ENCODE peak calls at places on chromosomes 2 and 18, in five cellular contexts. One of them, this sample, is unnamed.

GRCh38 chr2:92074549-92074898 is 2796.7 kb upstream of the TEKT4 start:
- DNase-seq in right atrium auricular region: no peak
- DNase-seq in pancreas: peak
- DNase-seq in HCT116: no peak
- DNase-seq in thoracic aorta: no peak
- DNase-seq in this sample: no peak

GRCh38 chr2:21966139-21966538 is 842.4 kb downstream of the TDRD15 start:
- DNase-seq in right atrium auricular region: no peak
- DNase-seq in pancreas: no peak
- DNase-seq in HCT116: no peak
- DNase-seq in thoracic aorta: no peak
- DNase-seq in this sample: no peak

GRCh38 chr2:7703523-7704144 is 786.4 kb downstream of the RNF144A start:
- DNase-seq in right atrium auricular region: no peak
- DNase-seq in pancreas: no peak
- DNase-seq in HCT116: no peak
- DNase-seq in thoracic aorta: no peak
- DNase-seq in this sample: no peak

GRCh38 chr2:114442545-114442944 is at the start of gene DPP10:
- DNase-seq in right atrium auricular region: no peak
- DNase-seq in pancreas: peak
- DNase-seq in HCT116: no peak
- DNase-seq in thoracic aorta: no peak
- DNase-seq in this sample: no peak

GRCh38 chr2:241992753-241993152 is 123.2 kb downstream of the RTP5 start:
- DNase-seq in right atrium auricular region: no peak
- DNase-seq in pancreas: no peak
- DNase-seq in HCT116: no peak
- DNase-seq in thoracic aorta: no peak
- DNase-seq in this sample: no peak

GRCh38 chr18:13216092-13216582 is 2.4 kb upstream of the LDLRAD4 start:
- DNase-seq in right atrium auricular region: peak
- DNase-seq in pancreas: peak
- DNase-seq in HCT116: peak
- DNase-seq in thoracic aorta: no peak
- DNase-seq in this sample: no peak

GRCh38 chr2:163314712-163315111 is 421.1 kb downstream of the FIGN start:
- DNase-seq in right atrium auricular region: no peak
- DNase-seq in pancreas: no peak
- DNase-seq in HCT116: no peak
- DNase-seq in thoracic aorta: no peak
- DNase-seq in this sample: no peak

GRCh38 chr18:42310956-42311355 is 355.9 kb downstream of the PIK3C3 start:
- DNase-seq in right atrium auricular region: peak
- DNase-seq in pancreas: no peak
- DNase-seq in HCT116: no peak
- DNase-seq in thoracic aorta: no peak
- DNase-seq in this sample: no peak

GRCh38 chr18:10113156-10114022 is 199.6 kb downstream of the VAPA start:
- DNase-seq in right atrium auricular region: no peak
- DNase-seq in pancreas: no peak
- DNase-seq in HCT116: no peak
- DNase-seq in thoracic aorta: no peak
- DNase-seq in this sample: no peak

GRCh38 chr2:64157792-64158191 is 13.6 kb upstream of the PELI1 start:
- DNase-seq in right atrium auricular region: no peak
- DNase-seq in pancreas: no peak
- DNase-seq in HCT116: no peak
- DNase-seq in thoracic aorta: no peak
- DNase-seq in this sample: no peak

GRCh38 chr18:35189510-35189909 is 51.3 kb upstream of the ZNF397 start:
- DNase-seq in right atrium auricular region: no peak
- DNase-seq in pancreas: no peak
- DNase-seq in HCT116: no peak
- DNase-seq in thoracic aorta: no peak
- DNase-seq in this sample: no peak

GRCh38 chr2:197515277-197515797 is 529 bp upstream of the MOB4 start:
- DNase-seq in right atrium auricular region: no peak
- DNase-seq in pancreas: no peak
- DNase-seq in HCT116: peak
- DNase-seq in thoracic aorta: no peak
- DNase-seq in this sample: no peak

GRCh38 chr2:226411727-226412360 is 387.8 kb downstream of the IRS1 start:
- DNase-seq in right atrium auricular region: no peak
- DNase-seq in pancreas: no peak
- DNase-seq in HCT116: peak
- DNase-seq in thoracic aorta: no peak
- DNase-seq in this sample: no peak

GRCh38 chr2:128491845-128492244 is 173.2 kb upstream of the HS6ST1 start:
- DNase-seq in right atrium auricular region: no peak
- DNase-seq in pancreas: no peak
- DNase-seq in HCT116: no peak
- DNase-seq in thoracic aorta: no peak
- DNase-seq in this sample: no peak

GRCh38 chr2:133718688-133719201 is 150.5 kb upstream of the NCKAP5 start:
- DNase-seq in right atrium auricular region: peak
- DNase-seq in pancreas: no peak
- DNase-seq in HCT116: no peak
- DNase-seq in thoracic aorta: no peak
- DNase-seq in this sample: no peak

GRCh38 chr2:140892429-140892828 is 1238.4 kb downstream of the LRP1B start:
- DNase-seq in right atrium auricular region: no peak
- DNase-seq in pancreas: no peak
- DNase-seq in HCT116: no peak
- DNase-seq in thoracic aorta: no peak
- DNase-seq in this sample: no peak

GRCh38 chr2:140893685-140894084 is 1237.1 kb downstream of the LRP1B start:
- DNase-seq in right atrium auricular region: no peak
- DNase-seq in pancreas: no peak
- DNase-seq in HCT116: no peak
- DNase-seq in thoracic aorta: no peak
- DNase-seq in this sample: no peak

GRCh38 chr2:140895378-140895777 is 1235.4 kb downstream of the LRP1B start:
- DNase-seq in right atrium auricular region: no peak
- DNase-seq in pancreas: no peak
- DNase-seq in HCT116: no peak
- DNase-seq in thoracic aorta: no peak
- DNase-seq in this sample: no peak

GRCh38 chr2:140892911-140893637 is 1237.7 kb downstream of the LRP1B start:
- DNase-seq in right atrium auricular region: no peak
- DNase-seq in pancreas: no peak
- DNase-seq in HCT116: no peak
- DNase-seq in thoracic aorta: no peak
- DNase-seq in this sample: no peak

DNA sequence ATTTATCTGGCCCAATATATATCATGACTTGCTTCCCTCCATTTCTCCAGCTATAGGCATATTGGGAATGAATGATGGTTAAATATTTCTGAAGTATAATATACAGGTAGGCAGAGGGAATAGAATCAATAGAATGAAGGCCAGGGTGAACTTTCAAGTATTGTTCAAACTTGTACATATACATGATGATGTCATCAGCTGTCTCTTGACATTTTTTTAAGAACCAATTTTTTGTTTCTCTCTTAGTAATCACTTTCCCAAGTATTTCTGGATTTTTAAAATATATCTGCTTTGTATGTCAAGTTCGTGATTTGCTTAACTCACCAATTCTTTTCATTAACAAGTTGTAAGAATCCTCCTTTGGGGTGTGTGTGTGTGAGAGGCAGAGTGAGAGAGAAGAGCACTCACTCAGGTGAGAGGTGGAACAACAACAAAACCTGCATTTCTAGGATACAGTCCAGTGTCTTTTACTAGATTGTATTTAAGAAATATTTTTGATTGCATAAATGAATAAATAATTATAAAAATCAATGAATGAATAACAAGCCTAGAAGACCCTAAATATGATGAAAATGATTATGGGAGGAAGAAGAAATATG is 1239.1 kb downstream of the LRP1B start:
- DNase-seq in right atrium auricular region: no peak
- DNase-seq in pancreas: no peak
- DNase-seq in HCT116: no peak
- DNase-seq in thoracic aorta: no peak
- DNase-seq in this sample: no peak
- TF ChIP-seq CTCF in right atrium auricular region: no peak
- TF ChIP-seq CTCF in pancreas: no peak
- TF ChIP-seq CTCF in HCT116: peak
- TF ChIP-seq CTCF in thoracic aorta: no peak
- TF ChIP-seq CTCF in this sample: no peak

GRCh38 chr2:217466104-217466503 is 536.7 kb downstream of the TNS1 start:
- DNase-seq in right atrium auricular region: no peak
- DNase-seq in pancreas: no peak
- DNase-seq in HCT116: no peak
- DNase-seq in thoracic aorta: no peak
- DNase-seq in this sample: no peak

GRCh38 chr2:217467331-217467730 is 535.5 kb downstream of the TNS1 start:
- DNase-seq in right atrium auricular region: no peak
- DNase-seq in pancreas: no peak
- DNase-seq in HCT116: no peak
- DNase-seq in thoracic aorta: no peak
- DNase-seq in this sample: no peak

GRCh38 chr2:217466799-217467198 is 536.0 kb downstream of the TNS1 start:
- DNase-seq in right atrium auricular region: no peak
- DNase-seq in pancreas: no peak
- DNase-seq in HCT116: no peak
- DNase-seq in thoracic aorta: no peak
- DNase-seq in this sample: no peak

GRCh38 chr2:217469203-217469810 is 533.5 kb downstream of the TNS1 start:
- DNase-seq in right atrium auricular region: no peak
- DNase-seq in pancreas: no peak
- DNase-seq in HCT116: no peak
- DNase-seq in thoracic aorta: no peak
- DNase-seq in this sample: no peak

GRCh38 chr2:217468042-217468441 is 534.8 kb downstream of the TNS1 start:
- DNase-seq in right atrium auricular region: no peak
- DNase-seq in pancreas: no peak
- DNase-seq in HCT116: no peak
- DNase-seq in thoracic aorta: no peak
- DNase-seq in this sample: no peak
- TF ChIP-seq CTCF in right atrium auricular region: no peak
- TF ChIP-seq CTCF in pancreas: no peak
- TF ChIP-seq CTCF in HCT116: peak
- TF ChIP-seq CTCF in thoracic aorta: no peak
- TF ChIP-seq CTCF in this sample: no peak

GRCh38 chr2:231308631-231309414 is 86.7 kb upstream of the B3GNT7 start:
- DNase-seq in right atrium auricular region: peak
- DNase-seq in pancreas: no peak
- DNase-seq in HCT116: no peak
- DNase-seq in thoracic aorta: no peak
- DNase-seq in this sample: no peak

GRCh38 chr2:231308219-231308618 is 87.3 kb upstream of the B3GNT7 start:
- DNase-seq in right atrium auricular region: peak
- DNase-seq in pancreas: no peak
- DNase-seq in HCT116: no peak
- DNase-seq in thoracic aorta: no peak
- DNase-seq in this sample: no peak

GRCh38 chr2:231306791-231307440 is 88.6 kb upstream of the B3GNT7 start:
- DNase-seq in right atrium auricular region: peak
- DNase-seq in pancreas: no peak
- DNase-seq in HCT116: no peak
- DNase-seq in thoracic aorta: no peak
- DNase-seq in this sample: no peak

GRCh38 chr2:231315896-231316295 is 79.6 kb upstream of the B3GNT7 start:
- DNase-seq in right atrium auricular region: no peak
- DNase-seq in pancreas: no peak
- DNase-seq in HCT116: no peak
- DNase-seq in thoracic aorta: no peak
- DNase-seq in this sample: no peak

DNA sequence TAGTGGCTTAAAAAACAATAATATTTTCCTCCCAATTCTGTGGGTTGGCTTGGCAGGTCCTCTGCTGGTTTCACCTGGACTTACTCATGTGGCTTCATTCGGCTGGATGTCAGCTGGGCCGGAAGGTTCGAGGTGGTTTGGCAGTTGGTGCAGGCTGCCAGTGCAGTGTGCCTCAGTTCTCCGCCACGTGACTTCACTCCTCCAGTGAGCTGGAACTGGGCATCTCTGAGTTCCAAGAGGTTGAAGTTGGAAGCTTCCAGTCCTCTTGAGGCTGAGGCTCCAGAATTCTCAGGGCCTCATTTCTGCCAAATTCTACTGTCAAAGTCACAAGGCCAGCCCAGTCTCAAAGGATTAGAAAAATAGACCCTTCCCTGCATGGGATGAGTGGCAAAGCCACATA is 83.4 kb upstream of the B3GNT7 start:
- DNase-seq in right atrium auricular region: peak
- DNase-seq in pancreas: no peak
- DNase-seq in HCT116: no peak
- DNase-seq in thoracic aorta: no peak
- DNase-seq in this sample: no peak
- TF ChIP-seq CTCF in right atrium auricular region: no peak
- TF ChIP-seq CTCF in pancreas: no peak
- TF ChIP-seq CTCF in HCT116: no peak
- TF ChIP-seq CTCF in thoracic aorta: no peak
- TF ChIP-seq CTCF in this sample: no peak

GRCh38 chr18:59093668-59094067 is 46.0 kb upstream of the SEC11C start:
- DNase-seq in right atrium auricular region: no peak
- DNase-seq in pancreas: no peak
- DNase-seq in HCT116: no peak
- DNase-seq in thoracic aorta: no peak
- DNase-seq in this sample: no peak

GRCh38 chr18:59091204-59091603 is 48.5 kb upstream of the SEC11C start:
- DNase-seq in right atrium auricular region: no peak
- DNase-seq in pancreas: no peak
- DNase-seq in HCT116: no peak
- DNase-seq in thoracic aorta: no peak
- DNase-seq in this sample: no peak

GRCh38 chr18:59101830-59102414 is 37.8 kb upstream of the SEC11C start:
- DNase-seq in right atrium auricular region: no peak
- DNase-seq in pancreas: no peak
- DNase-seq in HCT116: no peak
- DNase-seq in thoracic aorta: no peak
- DNase-seq in this sample: no peak

GRCh38 chr18:59094569-59094968 is 45.1 kb upstream of the SEC11C start:
- DNase-seq in right atrium auricular region: no peak
- DNase-seq in pancreas: no peak
- DNase-seq in HCT116: no peak
- DNase-seq in thoracic aorta: no peak
- DNase-seq in this sample: no peak

DNA sequence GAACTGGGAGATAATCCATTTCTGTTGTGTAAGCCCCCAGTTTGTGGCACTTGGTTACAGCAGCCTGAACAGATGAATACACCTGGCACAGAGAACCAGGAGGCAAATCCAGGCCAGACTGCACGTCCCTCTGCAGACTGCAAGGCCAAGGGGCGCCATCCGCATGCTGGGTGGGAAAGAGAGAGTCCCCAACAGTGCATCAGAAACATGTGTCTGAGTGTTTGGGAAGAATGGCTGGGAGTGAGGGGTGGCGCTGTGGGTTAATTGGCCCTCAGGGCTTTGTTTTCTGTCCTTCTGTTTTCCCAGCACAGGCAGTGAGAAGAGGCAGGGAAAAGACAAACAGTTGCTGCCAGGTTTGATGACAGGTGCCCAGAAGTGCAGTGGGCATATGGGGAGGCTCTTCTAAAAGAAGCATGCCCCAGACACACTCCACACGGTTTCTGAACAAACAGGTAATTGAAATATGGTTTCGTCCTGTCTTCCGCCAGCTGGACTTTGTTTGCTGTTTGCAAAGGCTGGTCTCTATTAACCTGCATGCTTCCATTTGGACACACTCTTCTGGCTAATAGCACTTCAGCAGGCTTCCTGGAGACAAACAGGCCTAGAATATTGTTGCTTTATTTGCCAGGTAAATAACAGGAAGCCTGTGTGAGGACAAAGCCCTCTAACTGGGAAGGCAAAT is 43.4 kb upstream of the SEC11C start:
- DNase-seq in right atrium auricular region: no peak
- DNase-seq in pancreas: no peak
- DNase-seq in HCT116: no peak
- DNase-seq in thoracic aorta: no peak
- DNase-seq in this sample: no peak
- TF ChIP-seq CTCF in right atrium auricular region: no peak
- TF ChIP-seq CTCF in pancreas: no peak
- TF ChIP-seq CTCF in HCT116: no peak
- TF ChIP-seq CTCF in thoracic aorta: no peak
- TF ChIP-seq CTCF in this sample: no peak